ENCODE peak calls at places on chromosomes 11 and 22, in five cellular contexts. One of them, this sample, is unnamed.
A peak's percentile ranks its signal among the peaks of the same experiment; 100 is the strongest.

GRCh38 chr22:36222887-36223450 is 16.4 kb downstream of the APOL2 start:
- DNase-seq in GM23338: no peak
- DNase-seq in GM23248: no peak
- DNase-seq in PC-3: no peak
- DNase-seq in hepatocyte: no peak
- DNase-seq in this sample: no peak

GRCh38 chr11:110679323-110679980 is 32.8 kb downstream of the ARHGAP20 start:
- DNase-seq in GM23338: no peak
- DNase-seq in GM23248: peak; percentile 40
- DNase-seq in PC-3: no peak
- DNase-seq in hepatocyte: no peak
- DNase-seq in this sample: no peak

GRCh38 chr22:17562906-17563870 is at the start of gene SLC25A18:
- DNase-seq in GM23338: peak; percentile 84
- DNase-seq in GM23248: no peak
- DNase-seq in PC-3: no peak
- DNase-seq in hepatocyte: peak; percentile 63
- DNase-seq in this sample: peak; percentile 53

GRCh38 chr22:43213066-43213465 is 26.1 kb upstream of the TTLL12 start:
- DNase-seq in GM23338: peak; percentile 61
- DNase-seq in GM23248: no peak
- DNase-seq in PC-3: no peak
- DNase-seq in hepatocyte: peak; percentile 51
- DNase-seq in this sample: no peak

GRCh38 chr22:20107471-20107901 is 8.4 kb upstream of the RANBP1 start:
- DNase-seq in GM23338: no peak
- DNase-seq in GM23248: no peak
- DNase-seq in PC-3: no peak
- DNase-seq in hepatocyte: no peak
- DNase-seq in this sample: no peak

GRCh38 chr11:114440121-114440860 is 1.0 kb downstream of the REXO2 start:
- DNase-seq in GM23338: peak; percentile 22
- DNase-seq in GM23248: peak; percentile 62
- DNase-seq in PC-3: peak; percentile 29
- DNase-seq in hepatocyte: peak; percentile 42
- DNase-seq in this sample: peak; percentile 41

GRCh38 chr11:11293798-11294611 is 59.0 kb downstream of the CSNK2A3 start:
- DNase-seq in GM23338: no peak
- DNase-seq in GM23248: no peak
- DNase-seq in PC-3: no peak
- DNase-seq in hepatocyte: no peak
- DNase-seq in this sample: no peak

GRCh38 chr11:86523738-86524602 is 148.4 kb downstream of the ME3 start:
- DNase-seq in GM23338: no peak
- DNase-seq in GM23248: peak; percentile 88
- DNase-seq in PC-3: peak; percentile 95
- DNase-seq in hepatocyte: peak; percentile 78
- DNase-seq in this sample: peak; percentile 93

GRCh38 chr11:111344032-111344431 is 35.0 kb downstream of the POU2AF1 start:
- DNase-seq in GM23338: no peak
- DNase-seq in GM23248: peak; percentile 85
- DNase-seq in PC-3: peak; percentile 50
- DNase-seq in hepatocyte: peak; percentile 49
- DNase-seq in this sample: no peak

GRCh38 chr22:44280665-44281188 is 32.0 kb downstream of the SHISAL1 start:
- DNase-seq in GM23338: no peak
- DNase-seq in GM23248: no peak
- DNase-seq in PC-3: no peak
- DNase-seq in hepatocyte: no peak
- DNase-seq in this sample: no peak

GRCh38 chr11:44446341-44446712 is 119.1 kb upstream of the CD82 start:
- DNase-seq in GM23338: no peak
- DNase-seq in GM23248: peak; percentile 19
- DNase-seq in PC-3: no peak
- DNase-seq in hepatocyte: no peak
- DNase-seq in this sample: no peak

GRCh38 chr11:134433251-134433650 is 21.2 kb upstream of the B3GAT1 start:
- DNase-seq in GM23338: no peak
- DNase-seq in GM23248: no peak
- DNase-seq in PC-3: no peak
- DNase-seq in hepatocyte: no peak
- DNase-seq in this sample: no peak

GRCh38 chr11:57491371-57492061 is 24.0 kb downstream of the SLC43A1 start:
- DNase-seq in GM23338: peak; percentile 85
- DNase-seq in GM23248: peak; percentile 47
- DNase-seq in PC-3: no peak
- DNase-seq in hepatocyte: no peak
- DNase-seq in this sample: peak; percentile 38

GRCh38 chr11:33907419-33907818 is 15.5 kb upstream of the LMO2 start:
- DNase-seq in GM23338: no peak
- DNase-seq in GM23248: no peak
- DNase-seq in PC-3: no peak
- DNase-seq in hepatocyte: no peak
- DNase-seq in this sample: no peak

GRCh38 chr22:50469377-50470305 is 5.2 kb downstream of the SBF1 start:
- DNase-seq in GM23338: peak; percentile 56
- DNase-seq in GM23248: peak; percentile 51
- DNase-seq in PC-3: peak; percentile 64
- DNase-seq in hepatocyte: peak; percentile 65
- DNase-seq in this sample: no peak

GRCh38 chr22:23193420-23193819 is 13.1 kb downstream of the BCR start:
- DNase-seq in GM23338: no peak
- DNase-seq in GM23248: no peak
- DNase-seq in PC-3: no peak
- DNase-seq in hepatocyte: no peak
- DNase-seq in this sample: no peak

GRCh38 chr11:73143126-73143838 is 1.2 kb upstream of the FCHSD2 start:
- DNase-seq in GM23338: no peak
- DNase-seq in GM23248: peak; percentile 22
- DNase-seq in PC-3: no peak
- DNase-seq in hepatocyte: peak; percentile 71
- DNase-seq in this sample: peak; percentile 67

GRCh38 chr11:128707671-128708070 is 13.8 kb downstream of the FLI1 start:
- DNase-seq in GM23338: no peak
- DNase-seq in GM23248: peak; percentile 91
- DNase-seq in PC-3: peak; percentile 64
- DNase-seq in hepatocyte: no peak
- DNase-seq in this sample: no peak

GRCh38 chr11:8111636-8112035 is 30.6 kb downstream of the TUB start:
- DNase-seq in GM23338: no peak
- DNase-seq in GM23248: peak; percentile 9
- DNase-seq in PC-3: no peak
- DNase-seq in hepatocyte: no peak
- DNase-seq in this sample: no peak

GRCh38 chr22:19543970-19544708 is 19.9 kb upstream of the CLDN5 start:
- DNase-seq in GM23338: no peak
- DNase-seq in GM23248: no peak
- DNase-seq in PC-3: no peak
- DNase-seq in hepatocyte: no peak
- DNase-seq in this sample: peak; percentile 28

GRCh38 chr11:31050061-31050790 is 319.3 kb downstream of the DCDC1 start:
- DNase-seq in GM23338: no peak
- DNase-seq in GM23248: no peak
- DNase-seq in PC-3: no peak
- DNase-seq in hepatocyte: peak; percentile 28
- DNase-seq in this sample: no peak

GRCh38 chr11:84855846-84856245 is 771.3 kb downstream of the DLG2 start:
- DNase-seq in GM23338: no peak
- DNase-seq in GM23248: peak; percentile 72
- DNase-seq in PC-3: peak; percentile 86
- DNase-seq in hepatocyte: no peak
- DNase-seq in this sample: no peak

GRCh38 chr11:1194977-1195689 is 27.7 kb upstream of the MUC5B start:
- DNase-seq in GM23338: no peak
- DNase-seq in GM23248: no peak
- DNase-seq in PC-3: no peak
- DNase-seq in hepatocyte: no peak
- DNase-seq in this sample: no peak

GRCh38 chr11:134411887-134412507 is at the start of gene B3GAT1:
- DNase-seq in GM23338: peak; percentile 54
- DNase-seq in GM23248: no peak
- DNase-seq in PC-3: no peak
- DNase-seq in hepatocyte: peak; percentile 16
- DNase-seq in this sample: no peak

GRCh38 chr11:126352934-126353801 is 2.3 kb upstream of the ST3GAL4 start:
- DNase-seq in GM23338: peak; percentile 57
- DNase-seq in GM23248: peak; percentile 90
- DNase-seq in PC-3: peak; percentile 88
- DNase-seq in hepatocyte: no peak
- DNase-seq in this sample: peak; percentile 29

GRCh38 chr11:118212781-118213565 is 11.8 kb downstream of the JAML start:
- DNase-seq in GM23338: no peak
- DNase-seq in GM23248: no peak
- DNase-seq in PC-3: no peak
- DNase-seq in hepatocyte: no peak
- DNase-seq in this sample: no peak

GRCh38 chr11:46380340-46381045 is 976 bp upstream of the MDK start:
- DNase-seq in GM23338: peak; percentile 90
- DNase-seq in GM23248: peak; percentile 59
- DNase-seq in PC-3: peak; percentile 42
- DNase-seq in hepatocyte: peak; percentile 79
- DNase-seq in this sample: peak; percentile 78

GRCh38 chr11:46210133-46210636 is 67.3 kb upstream of the CREB3L1 start:
- DNase-seq in GM23338: no peak
- DNase-seq in GM23248: peak; percentile 95
- DNase-seq in PC-3: peak; percentile 19
- DNase-seq in hepatocyte: no peak
- DNase-seq in this sample: peak; percentile 27

DNA sequence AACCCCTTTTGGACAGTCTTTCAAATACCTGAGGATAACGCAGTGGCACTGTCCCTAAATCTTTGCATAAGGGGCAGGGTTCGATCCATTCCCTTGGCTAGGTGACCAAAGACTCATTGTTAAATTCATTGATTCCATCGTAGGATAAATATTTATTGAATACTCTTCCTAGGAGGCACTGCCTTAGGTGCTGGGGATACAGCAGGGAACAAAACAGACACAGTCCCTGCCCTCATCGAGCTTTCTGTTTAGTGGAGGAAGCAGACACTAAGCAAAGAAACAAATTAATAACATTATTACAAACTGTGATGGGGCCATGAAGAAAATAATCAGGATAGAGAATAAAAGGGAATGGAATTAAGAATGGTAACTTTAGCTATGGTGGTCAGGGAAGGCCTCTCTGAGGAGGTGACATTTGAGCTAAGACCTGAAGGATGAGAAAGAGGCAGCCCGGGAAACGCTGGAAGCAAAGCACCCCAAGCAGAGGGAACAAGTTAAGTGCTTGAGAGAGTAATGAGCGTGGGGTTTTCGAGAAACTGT is 689 bp downstream of the B3GAT3 start:
- DNase-seq in GM23338: no peak
- DNase-seq in GM23248: no peak
- DNase-seq in PC-3: no peak
- DNase-seq in hepatocyte: no peak
- DNase-seq in this sample: no peak
- TF ChIP-seq EZH2 in GM23338: no peak
- TF ChIP-seq EZH2 in GM23248: no peak
- TF ChIP-seq EZH2 in PC-3: no peak
- TF ChIP-seq EZH2 in hepatocyte: no peak
- TF ChIP-seq EZH2 in this sample: no peak

GRCh38 chr11:35138949-35139881 is at the start of gene CD44:
- DNase-seq in GM23338: peak; percentile 71
- DNase-seq in GM23248: peak; percentile 96
- DNase-seq in PC-3: peak; percentile 83
- DNase-seq in hepatocyte: peak; percentile 51
- DNase-seq in this sample: no peak
- TF ChIP-seq EZH2 in GM23338: peak; percentile 76
- TF ChIP-seq EZH2 in GM23248: no peak
- TF ChIP-seq EZH2 in PC-3: no peak
- TF ChIP-seq EZH2 in hepatocyte: peak; percentile 58
- TF ChIP-seq EZH2 in this sample: no peak

DNA sequence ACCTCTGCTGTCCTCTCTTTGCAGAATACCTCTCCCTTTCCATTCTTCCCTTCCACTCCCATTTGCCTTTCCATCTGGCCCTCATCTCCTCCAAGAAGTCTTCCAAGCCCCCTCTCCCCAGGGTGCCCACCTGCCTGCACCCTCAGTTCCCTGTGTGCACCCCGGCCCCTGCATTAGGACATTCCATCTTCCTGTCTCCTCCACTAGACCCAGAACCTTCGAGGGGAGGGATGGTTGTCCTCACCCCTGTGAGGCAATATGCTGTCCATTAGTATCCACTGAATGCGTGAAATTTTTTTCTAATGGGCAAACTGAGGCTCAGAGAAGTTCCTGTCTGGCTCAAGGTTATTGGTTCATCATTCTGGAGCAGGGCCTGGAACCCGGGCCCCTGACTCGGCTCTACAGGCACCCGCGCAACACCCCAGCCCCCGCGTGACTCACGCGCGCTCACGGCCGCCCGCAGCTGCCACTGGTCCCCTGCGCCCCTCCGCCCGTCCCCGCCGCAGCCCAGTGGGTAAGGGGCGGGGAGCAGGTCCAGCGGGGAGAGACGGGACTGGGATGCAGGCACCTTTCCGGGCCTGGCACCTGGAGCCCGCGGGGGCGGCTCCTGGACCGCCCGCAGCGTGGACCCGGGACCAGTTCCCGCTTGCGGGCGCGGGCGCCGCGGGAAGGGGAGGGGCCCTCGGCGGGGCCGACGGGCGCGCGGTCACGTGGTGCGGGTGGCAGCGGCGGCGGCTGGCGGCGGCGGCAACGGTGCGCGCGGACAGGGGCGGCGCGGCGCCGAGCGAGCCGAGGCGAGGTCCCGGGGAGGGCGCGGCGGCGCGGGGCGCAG is 7.0 kb downstream of the SEPTIN3 start:
- DNase-seq in GM23338: peak; percentile 61
- DNase-seq in GM23248: peak; percentile 42
- DNase-seq in PC-3: no peak
- DNase-seq in hepatocyte: peak; percentile 68
- DNase-seq in this sample: no peak
- TF ChIP-seq EZH2 in GM23338: no peak
- TF ChIP-seq EZH2 in GM23248: no peak
- TF ChIP-seq EZH2 in PC-3: no peak
- TF ChIP-seq EZH2 in hepatocyte: no peak
- TF ChIP-seq EZH2 in this sample: no peak

GRCh38 chr11:120867024-120867423 is 156.9 kb upstream of the TBCEL start:
- DNase-seq in GM23338: no peak
- DNase-seq in GM23248: no peak
- DNase-seq in PC-3: no peak
- DNase-seq in hepatocyte: no peak
- DNase-seq in this sample: no peak
- TF ChIP-seq EZH2 in GM23338: no peak
- TF ChIP-seq EZH2 in GM23248: no peak
- TF ChIP-seq EZH2 in PC-3: no peak
- TF ChIP-seq EZH2 in hepatocyte: no peak
- TF ChIP-seq EZH2 in this sample: no peak

DNA sequence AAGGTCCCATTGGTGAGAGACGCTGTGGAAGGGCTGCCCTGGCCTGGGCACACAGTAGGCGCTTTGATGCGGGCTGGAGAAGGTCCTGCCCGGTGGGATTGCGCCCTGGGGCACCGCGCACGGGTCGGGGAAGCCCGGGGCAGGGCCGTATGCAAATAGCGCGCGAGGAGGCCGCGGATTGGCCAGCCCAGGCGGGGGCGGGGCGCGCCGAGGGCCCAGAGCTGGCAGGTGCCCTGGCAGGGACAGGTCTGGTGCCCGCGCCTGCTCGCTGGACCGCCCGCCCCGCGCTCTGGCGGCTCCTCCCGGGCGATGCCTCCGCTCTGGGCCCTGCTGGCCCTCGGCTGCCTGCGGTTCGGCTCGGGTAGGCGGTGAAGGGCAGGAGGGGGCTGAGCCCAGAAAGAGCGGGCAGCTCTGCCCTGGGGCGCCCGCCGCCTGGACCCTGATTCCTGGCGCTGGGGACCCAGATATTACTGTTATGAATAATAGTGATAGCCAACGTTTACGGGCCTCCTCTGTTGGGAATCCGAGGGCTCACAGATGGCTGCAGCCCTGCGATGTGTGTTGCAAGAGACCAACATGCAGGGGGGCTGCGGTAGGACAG is at the start of gene UPK3A:
- DNase-seq in GM23338: peak; percentile 92
- DNase-seq in GM23248: peak; percentile 28
- DNase-seq in PC-3: peak; percentile 75
- DNase-seq in hepatocyte: peak; percentile 87
- DNase-seq in this sample: no peak
- TF ChIP-seq EZH2 in GM23338: no peak
- TF ChIP-seq EZH2 in GM23248: no peak
- TF ChIP-seq EZH2 in PC-3: no peak
- TF ChIP-seq EZH2 in hepatocyte: no peak
- TF ChIP-seq EZH2 in this sample: no peak